ENCODE peak calls at places on chromosomes 7 and 10, in nine cellular contexts. O is non-pigmented ciliary epithelial cell; N is foreskin melanocyte; M is OCI-LY7; Q is kidney glomerular epithelial cell; S is retinal pigment epithelial cell; V is Panc1; U is stimulated activated CD4-positive, alpha-beta T cell treated with anti-CD3 and anti-CD28 coated beads, Interleukin-4, amount 100 ng/mL, for 48 hours; T is T1000. F is an unnamed sample.
A peak's percentile ranks its signal among the peaks of the same experiment; 100 is the strongest.

GRCh38 chr10:4054651-4055435 is 269.8 kb upstream of the KLF6 start:
- DNase-seq in O (no peak), S (no peak), Q (no peak), V (no peak), N (no peak), T (no peak), M (no peak), U (no peak), F (no peak)

GRCh38 chr10:8055420-8056349 is 1.2 kb downstream of the GATA3 start:
- DNase-seq in V (no peak), Q (no peak), S (no peak), U (no peak), M (no peak), O (no peak), N (no peak), T (no peak), F (no peak)

GRCh38 chr10:123994417-123995081 is 98.8 kb downstream of the CHST15 start:
- DNase-seq in N (peak; percentile 48), Q (peak; percentile 76), O (peak; percentile 56), T (peak; percentile 38), M (peak; percentile 78), U (peak; percentile 85), V (peak; percentile 61), S (peak; percentile 36), F (peak; percentile 86)

GRCh38 chr10:112390125-112390703 is 16.3 kb downstream of the ACSL5 start:
- DNase-seq in N (no peak), U (no peak), S (no peak), M (no peak), Q (no peak), O (no peak), T (no peak), V (no peak), F (no peak)

GRCh38 chr7:81030472-81030871 is 111.6 kb upstream of the SEMA3C start:
- DNase-seq in S (no peak), T (no peak), V (no peak), U (no peak), N (no peak), O (no peak), M (no peak), Q (no peak), F (no peak)

GRCh38 chr10:72846225-72846624 is 47.3 kb upstream of the OIT3 start:
- DNase-seq in S (peak; percentile 18), N (no peak), V (peak; percentile 83), O (peak; percentile 62), U (no peak), Q (peak; percentile 43), T (peak; percentile 19), M (no peak), F (no peak)

GRCh38 chr7:83072576-83073517 is 89.8 kb downstream of the PCLO start:
- DNase-seq in N (no peak), S (no peak), V (no peak), M (peak; percentile 8), T (no peak), Q (no peak), U (no peak), O (no peak), F (no peak)

GRCh38 chr10:71380841-71381240 is 15.9 kb upstream of the CDH23 start:
- DNase-seq in O (no peak), N (no peak), T (no peak), U (no peak), M (no peak), Q (no peak), S (no peak), V (no peak), F (no peak)

GRCh38 chr7:140222797-140223196 is 46.0 kb upstream of the KDM7A start:
- DNase-seq in Q (no peak), N (no peak), V (no peak), T (no peak), M (peak; percentile 40), U (no peak), S (no peak), O (no peak), F (no peak)

GRCh38 chr7:38673795-38674194 is 42.6 kb upstream of the AMPH start:
- DNase-seq in M (no peak), S (no peak), N (peak; percentile 63), T (no peak), V (peak; percentile 22), Q (no peak), O (peak; percentile 28), U (no peak), F (no peak)

GRCh38 chr10:4567637-4568036 is 258.4 kb upstream of the AKR1E2 start:
- DNase-seq in U (no peak), V (no peak), N (no peak), S (no peak), T (no peak), O (no peak), Q (no peak), M (no peak), F (no peak)

GRCh38 chr10:75431180-75432111 is at the start of gene LRMDA:
- DNase-seq in M (no peak), S (no peak), U (no peak), N (no peak), T (no peak), Q (no peak), V (no peak), O (no peak), F (no peak)

GRCh38 chr7:54831644-54832095 is 72.7 kb upstream of the SEC61G start:
- DNase-seq in M (no peak), O (no peak), Q (peak; percentile 36), S (no peak), N (no peak), T (no peak), V (no peak), U (no peak), F (no peak)